ENCODE peak calls at places on chromosome 17, in five cellular contexts. J, L, D, C and T are unnamed samples.

GRCh38 chr17:13306310-13306962 is 288.6 kb upstream of the ELAC2 start:
- DNase-seq in L (peak), J (no peak), D (peak), C (peak), T (peak)

GRCh38 chr17:40038882-40039513 is 15.2 kb downstream of the MED24 start:
- DNase-seq in L (peak), C (peak), J (peak), D (peak), T (peak)

GRCh38 chr17:43839670-43840101 is 6.7 kb upstream of the MPP3 start:
- DNase-seq in D (no peak), C (no peak), L (no peak), J (peak), T (peak)

GRCh38 chr17:44219126-44219635 is 294 bp downstream of the UBTF start:
- DNase-seq in L (peak), D (peak), C (peak), J (peak), T (peak)

GRCh38 chr17:63652106-63652505 is 29.9 kb downstream of the MAP3K3 start:
- DNase-seq in L (no peak), C (no peak), D (no peak), J (no peak), T (peak)

GRCh38 chr17:47179141-47179540 is 10.0 kb downstream of the CDC27 start:
- DNase-seq in J (no peak), L (no peak), D (no peak), C (no peak), T (no peak)

GRCh38 chr17:44610871-44611270 is 45.4 kb upstream of the MEIOC start:
- DNase-seq in C (no peak), D (peak), L (peak), J (no peak), T (peak)

GRCh38 chr17:78839173-78839761 is 1.3 kb downstream of the USP36 start:
- DNase-seq in J (no peak), C (no peak), L (peak), D (no peak), T (peak)

GRCh38 chr17:5770556-5771270 is 186.4 kb upstream of the NLRP1 start:
- DNase-seq in J (no peak), D (no peak), L (no peak), C (no peak), T (no peak)

GRCh38 chr17:39979021-39979660 is 1.5 kb upstream of the PSMD3 start:
- DNase-seq in L (no peak), J (no peak), D (peak), C (no peak), T (peak)

GRCh38 chr17:44828919-44829557 is 1.0 kb downstream of the GJC1 start:
- DNase-seq in J (no peak), D (peak), L (peak), C (no peak), T (peak)

GRCh38 chr17:72615627-72615991 is 476.9 kb downstream of the SLC39A11 start:
- DNase-seq in L (no peak), J (no peak), C (no peak), D (no peak), T (no peak)

GRCh38 chr17:31392002-31392855 is 754 bp downstream of the RAB11FIP4 start:
- DNase-seq in J (peak), C (no peak), D (no peak), L (no peak), T (no peak)

GRCh38 chr17:8905256-8905778 is 37.8 kb upstream of the PIK3R6 start:
- DNase-seq in L (no peak), J (no peak), C (no peak), D (no peak), T (no peak)

GRCh38 chr17:9924735-9925191 is 19.7 kb upstream of the RCVRN start:
- DNase-seq in D (peak), J (no peak), L (peak), C (no peak), T (peak)

GRCh38 chr17:7794063-7794663 is 39.9 kb upstream of the KDM6B start:
- DNase-seq in D (no peak), J (no peak), C (no peak), L (no peak), T (no peak)

GRCh38 chr17:17675416-17675815 is 5.8 kb upstream of the RAI1 start:
- DNase-seq in C (no peak), D (no peak), L (no peak), J (no peak), T (no peak)

GRCh38 chr17:59437766-59438165 is 106.3 kb downstream of the YPEL2 start:
- DNase-seq in L (peak), D (no peak), J (no peak), C (no peak), T (no peak)

GRCh38 chr17:45908460-45908859 is 14.1 kb downstream of the MAPT start:
- DNase-seq in D (no peak), J (no peak), C (no peak), L (no peak), T (no peak)

GRCh38 chr17:35404360-35404759 is 27.9 kb downstream of the SLFN12 start:
- DNase-seq in L (no peak), C (no peak), D (peak), J (no peak), T (peak)

GRCh38 chr17:17467720-17468119 is 9.1 kb upstream of the MED9 start:
- DNase-seq in C (no peak), D (peak), J (no peak), L (peak), T (no peak)

GRCh38 chr17:38653679-38654078 is 21.1 kb downstream of the EPOP start:
- DNase-seq in C (no peak), D (no peak), L (no peak), J (no peak), T (no peak)

GRCh38 chr17:69060835-69061234 is at the start of gene ABCA9:
- DNase-seq in D (peak), C (peak), L (no peak), J (no peak), T (no peak)

GRCh38 chr17:69061901-69062556 is 1.3 kb upstream of the ABCA9 start:
- DNase-seq in C (no peak), L (no peak), D (no peak), J (no peak), T (no peak)

GRCh38 chr17:69057280-69057679 is 3.4 kb downstream of the ABCA9 start:
- DNase-seq in J (no peak), C (no peak), L (no peak), D (no peak), T (no peak)

GRCh38 chr17:69058165-69058564 is 2.6 kb downstream of the ABCA9 start:
- DNase-seq in J (no peak), L (peak), C (no peak), D (no peak), T (no peak)

DNA sequence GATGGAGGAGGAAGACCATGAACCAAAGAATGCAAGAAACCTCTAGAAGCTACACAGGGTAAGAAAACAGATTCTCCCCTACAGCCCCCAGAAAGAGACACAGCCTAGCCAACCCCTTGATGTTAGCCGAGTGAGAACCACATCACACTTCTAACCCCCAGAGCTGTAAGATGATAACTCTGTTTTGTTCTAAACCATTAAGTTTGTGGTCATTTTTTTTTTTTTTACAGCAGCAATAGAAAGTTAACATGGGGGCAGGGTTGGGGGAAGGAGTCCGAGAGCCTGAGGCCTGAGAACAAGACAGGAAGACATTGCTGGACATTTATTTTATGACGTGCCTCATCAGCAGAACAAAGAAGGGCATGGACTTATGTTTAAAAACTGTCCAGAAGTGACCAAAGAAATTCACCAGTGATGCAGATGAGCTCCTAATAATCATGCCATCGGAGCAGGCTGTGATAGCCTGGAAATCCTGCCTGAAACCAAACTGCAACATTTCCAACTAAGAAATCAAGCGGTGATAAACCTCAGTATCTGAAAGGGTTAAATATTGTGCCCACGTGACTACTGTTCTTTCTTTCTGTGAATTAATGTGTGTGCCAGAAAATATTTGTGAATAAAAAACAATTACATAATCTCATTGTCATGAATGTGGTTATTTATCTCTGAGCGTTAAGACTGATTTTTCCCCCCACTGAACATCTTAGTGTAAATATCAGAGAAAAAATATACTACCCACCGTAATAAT is 1.1 kb downstream of the ABCA9 start:
- DNase-seq in C (no peak), L (no peak), D (peak), J (no peak), T (no peak)
- H3K4me3 ChIP-seq in C (peak), L (no peak), D (no peak), J (no peak), T (no peak)

GRCh38 chr17:28574536-28574935 is 2.2 kb downstream of the ALDOC start:
- DNase-seq in D (no peak), L (no peak), C (no peak), J (no peak), T (no peak)
- TF ChIP-seq CTCF in D (no peak), L (no peak), C (no peak), J (no peak), T (peak)

DNA sequence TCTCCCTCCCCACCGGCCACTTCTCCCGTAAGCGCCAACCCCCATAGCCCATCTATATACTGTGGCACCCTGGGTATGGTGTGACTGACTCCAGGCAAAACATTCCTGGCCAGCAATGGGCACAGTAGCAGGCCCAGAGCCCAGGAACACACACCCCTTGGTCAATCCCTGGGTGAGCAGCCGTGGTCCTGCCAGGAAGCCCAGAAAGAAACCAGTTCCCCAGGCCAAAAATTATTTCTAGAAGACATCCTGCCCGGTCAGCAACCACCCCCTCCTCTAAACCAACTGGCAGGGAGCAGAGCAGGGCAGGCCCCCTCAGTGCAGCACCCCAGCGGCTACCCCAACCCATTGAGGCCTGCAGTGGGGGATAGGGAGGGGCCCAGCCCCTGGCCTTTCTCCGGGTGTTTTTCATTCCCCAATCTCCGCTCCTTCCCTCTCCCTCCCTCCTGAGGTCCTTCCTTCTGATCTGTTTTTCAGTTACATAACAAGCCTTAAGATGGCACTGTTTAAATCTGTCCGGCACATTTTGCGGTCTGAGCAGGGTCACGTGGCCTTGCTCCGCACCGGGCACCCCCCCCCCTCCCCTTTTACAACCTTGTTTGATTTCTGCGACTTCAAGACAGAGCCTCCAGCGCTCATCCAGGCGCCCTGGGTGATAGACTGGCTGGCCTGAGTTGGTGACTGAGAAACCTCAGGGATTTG is 2.0 kb downstream of the NPTX1 start:
- DNase-seq in L (peak), C (no peak), J (no peak), D (peak), T (peak)
- H3K4me3 ChIP-seq in L (no peak), C (no peak), J (peak), D (no peak), T (no peak)

GRCh38 chr17:27906623-27907022 is 13.5 kb upstream of the LYRM9 start:
- DNase-seq in J (no peak), C (no peak), D (no peak), L (no peak), T (no peak)

GRCh38 chr17:27904534-27904933 is 11.4 kb upstream of the LYRM9 start:
- DNase-seq in C (no peak), D (no peak), L (no peak), J (no peak), T (no peak)

GRCh38 chr17:27906238-27906603 is 13.1 kb upstream of the LYRM9 start:
- DNase-seq in D (no peak), C (no peak), L (no peak), J (no peak), T (no peak)

GRCh38 chr17:27905524-27906237 is 12.5 kb upstream of the LYRM9 start:
- DNase-seq in D (no peak), C (no peak), L (no peak), J (no peak), T (no peak)

DNA sequence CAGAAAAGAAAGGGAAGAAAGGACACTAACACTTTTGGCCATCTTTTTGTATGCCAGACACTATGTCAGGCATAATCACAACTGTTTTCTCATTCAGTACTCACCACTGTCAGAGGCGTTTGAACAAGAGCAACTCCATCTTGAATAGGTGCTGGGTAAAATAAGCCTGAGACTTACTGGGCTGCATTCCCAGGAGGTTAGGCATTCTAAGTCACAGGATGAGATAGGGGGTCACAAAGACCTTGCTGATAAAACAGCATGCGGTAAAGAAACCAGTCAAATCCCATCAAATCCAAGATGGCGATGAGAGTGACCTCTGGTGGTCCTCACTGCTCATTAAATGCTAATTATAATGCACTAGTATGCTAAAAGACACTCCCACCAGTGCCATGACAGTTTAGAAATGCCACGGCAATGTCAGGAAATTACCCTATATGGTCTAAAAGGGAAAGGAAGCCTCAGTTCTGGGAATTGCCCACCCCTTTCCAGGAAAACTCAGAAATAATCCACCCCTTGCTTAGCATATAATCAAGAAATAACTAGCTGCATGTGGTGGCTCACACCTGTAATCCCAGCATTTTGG is 14.9 kb upstream of the LYRM9 start:
- DNase-seq in L (no peak), J (no peak), D (no peak), C (no peak), T (no peak)
- TF ChIP-seq CTCF in L (no peak), J (no peak), D (no peak), C (no peak), T (no peak)

GRCh38 chr17:82440377-82440981 is 10.1 kb downstream of the CYBC1 start:
- DNase-seq in C (no peak), J (peak), D (no peak), L (peak), T (no peak)
- H3K4me3 ChIP-seq in C (no peak), J (no peak), D (no peak), L (no peak), T (no peak)

GRCh38 chr17:34199449-34199848 is 55.6 kb upstream of the CCL2 start:
- DNase-seq in C (no peak), D (no peak), L (no peak), J (no peak), T (no peak)
- TF ChIP-seq CTCF in C (no peak), D (no peak), L (no peak), J (no peak), T (no peak)

DNA sequence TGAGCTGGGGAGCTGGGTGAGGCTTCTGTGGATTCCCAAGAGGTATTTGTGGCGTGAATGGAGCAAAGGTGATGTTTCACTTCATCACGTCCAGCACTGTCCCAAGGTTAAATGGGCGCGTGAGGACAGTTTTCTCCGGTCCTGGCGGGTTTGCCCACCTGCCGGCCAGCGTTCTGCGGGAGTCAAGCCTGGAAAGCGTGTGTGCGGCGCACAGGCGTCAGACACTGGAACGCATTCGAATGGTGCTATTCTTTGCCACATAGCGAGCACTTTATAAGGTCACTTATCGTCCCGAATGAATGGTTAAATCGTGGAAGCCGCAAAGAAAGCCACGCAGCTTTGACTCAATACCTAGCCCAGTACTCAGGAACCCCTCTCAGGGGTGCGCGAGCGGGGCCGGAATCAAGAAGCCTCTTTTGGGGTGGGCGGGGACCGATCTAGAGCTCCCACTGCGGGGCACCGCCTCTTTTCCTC is 446 bp upstream of the PSMD11 start:
- DNase-seq in L (no peak), J (no peak), D (no peak), C (no peak), T (no peak)
- H3K4me3 ChIP-seq in L (peak), J (peak), D (peak), C (peak), T (peak)